ENCODE peak calls at places on chromosomes 12 and 14, in seven cellular contexts. B, H, U, E, C, D and L are unnamed samples.

GRCh38 chr12:31650927-31651326 is 8.6 kb upstream of the ETFBKMT start:
- DNase-seq in C (no peak), D (no peak), H (no peak), U (no peak), E (no peak), B (no peak), L (no peak)

GRCh38 chr14:61342486-61342885 is 21.1 kb downstream of the PRKCH start:
- DNase-seq in D (no peak), U (no peak), C (no peak), H (no peak), E (no peak), B (no peak), L (no peak)

GRCh38 chr12:116473416-116473815 is 85.8 kb upstream of the MAP1LC3B2 start:
- DNase-seq in U (no peak), C (no peak), D (no peak), H (no peak), E (no peak), B (no peak), L (no peak)

GRCh38 chr12:60071759-60072191 is 475.9 kb downstream of the SLC16A7 start:
- DNase-seq in C (no peak), B (no peak), U (no peak), H (no peak), E (no peak), D (no peak), L (no peak)

GRCh38 chr14:103068351-103069073 is 11.2 kb upstream of the CDC42BPB start:
- DNase-seq in E (no peak), B (no peak), C (no peak), D (no peak), H (no peak), U (no peak), L (no peak)

GRCh38 chr12:31362115-31362758 is 36.3 kb upstream of the SINHCAF start:
- DNase-seq in C (no peak), B (no peak), D (no peak), H (no peak), E (no peak), U (no peak), L (no peak)

GRCh38 chr14:55000381-55000780 is 26.5 kb downstream of the WDHD1 start:
- DNase-seq in C (no peak), D (peak), H (no peak), U (no peak), B (no peak), E (no peak), L (no peak)

GRCh38 chr14:75906680-75907280 is 75.0 kb downstream of the TGFB3 start:
- DNase-seq in U (no peak), E (peak), H (peak), B (peak), D (peak), C (peak), L (no peak)

GRCh38 chr12:104010800-104011199 is 39.2 kb downstream of the GLT8D2 start:
- DNase-seq in E (no peak), U (no peak), D (no peak), B (no peak), C (no peak), H (no peak), L (no peak)

GRCh38 chr14:78156196-78156595 is 14.0 kb upstream of the NRXN3 start:
- DNase-seq in H (no peak), C (no peak), E (no peak), D (no peak), U (no peak), B (no peak), L (no peak)

GRCh38 chr14:70366890-70367289 is 7.4 kb upstream of the COX16 start:
- DNase-seq in U (no peak), D (no peak), B (no peak), E (no peak), H (no peak), C (no peak), L (no peak)

GRCh38 chr14:32728526-32728925 is 210.2 kb upstream of the NPAS3 start:
- DNase-seq in H (no peak), D (no peak), E (no peak), C (no peak), U (no peak), B (no peak), L (no peak)

GRCh38 chr12:6697584-6698351 is 2.8 kb downstream of the PIANP start:
- DNase-seq in C (peak), D (peak), B (no peak), U (no peak), H (no peak), E (peak), L (peak)

GRCh38 chr14:99655521-99655920 is 10.6 kb downstream of the HHIPL1 start:
- DNase-seq in E (no peak), H (no peak), C (no peak), D (peak), U (no peak), B (no peak), L (no peak)

GRCh38 chr14:22978487-22978837 is 3.9 kb downstream of the AJUBA start:
- DNase-seq in H (no peak), B (no peak), E (no peak), D (peak), U (no peak), C (no peak), L (no peak)

GRCh38 chr12:95918194-95918993 is 24.0 kb downstream of the CCDC38 start:
- DNase-seq in H (peak), D (peak), E (peak), B (peak), C (peak), U (no peak), L (peak)

GRCh38 chr12:127623362-127623761 is 643.6 kb upstream of the TMEM132C start:
- DNase-seq in H (no peak), C (no peak), E (no peak), U (no peak), D (no peak), B (no peak), L (no peak)

GRCh38 chr12:127625372-127625771 is 641.6 kb upstream of the TMEM132C start:
- DNase-seq in E (no peak), D (no peak), H (no peak), C (no peak), U (no peak), B (no peak), L (no peak)

GRCh38 chr12:127632431-127632830 is 634.5 kb upstream of the TMEM132C start:
- DNase-seq in B (no peak), E (no peak), H (no peak), D (no peak), U (no peak), C (no peak), L (no peak)

GRCh38 chr12:127629066-127629820 is 637.7 kb upstream of the TMEM132C start:
- DNase-seq in E (no peak), D (peak), C (no peak), H (no peak), B (no peak), U (no peak), L (no peak)

GRCh38 chr12:127628655-127629054 is 638.3 kb upstream of the TMEM132C start:
- DNase-seq in U (no peak), D (peak), E (no peak), B (no peak), C (no peak), H (no peak), L (no peak)
- TF ChIP-seq CTCF in U (no peak), D (no peak), E (no peak), B (no peak), C (no peak), H (no peak), L (no peak)

DNA sequence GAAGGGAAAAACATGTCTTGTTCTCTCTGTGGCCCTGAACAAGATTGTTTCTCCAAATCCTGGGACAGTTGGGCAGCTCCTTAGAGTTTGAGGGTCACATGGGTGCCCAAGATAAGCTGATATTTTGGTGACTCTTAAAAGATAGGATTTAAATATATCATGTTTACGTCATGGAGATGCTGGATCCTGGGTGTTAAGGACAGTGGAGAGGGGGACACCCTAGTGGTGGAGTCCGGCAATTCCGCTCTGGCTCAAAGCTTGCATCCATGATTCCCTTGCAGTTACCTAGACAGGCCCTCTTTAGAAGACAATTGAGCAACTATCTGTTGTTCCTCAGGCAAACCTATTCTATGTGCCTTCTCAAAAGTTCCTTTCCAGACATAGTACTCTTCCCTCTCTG is 101.8 kb downstream of the CMKLR1 start:
- DNase-seq in D (no peak), B (no peak), E (peak), H (no peak), U (no peak), C (no peak), L (no peak)
- TF ChIP-seq CTCF in D (no peak), B (no peak), E (peak), H (no peak), U (no peak), C (no peak), L (peak)

DNA sequence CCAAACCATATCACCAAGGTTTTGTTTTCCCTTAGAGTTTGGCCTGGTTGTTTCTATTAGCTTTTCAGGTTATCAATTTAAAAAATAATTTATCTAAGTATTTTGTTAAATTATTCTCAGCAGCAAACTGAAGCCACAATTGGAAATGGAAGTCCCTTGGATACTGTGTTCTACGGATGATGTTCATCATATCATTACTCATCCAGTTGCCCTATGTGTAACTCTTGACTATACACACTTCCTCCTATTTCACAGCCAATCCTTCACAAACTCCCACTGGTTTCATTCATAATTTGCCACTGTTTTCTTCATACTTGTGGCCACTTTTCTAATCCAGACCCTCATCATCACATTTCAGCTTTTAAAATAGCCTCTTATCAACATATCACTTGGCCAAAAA is 84.1 kb downstream of the CATSPERB start:
- DNase-seq in H (no peak), D (no peak), B (no peak), E (no peak), C (no peak), U (no peak), L (no peak)
- TF ChIP-seq CTCF in H (no peak), D (no peak), B (no peak), E (no peak), C (no peak), U (no peak), L (no peak)

DNA sequence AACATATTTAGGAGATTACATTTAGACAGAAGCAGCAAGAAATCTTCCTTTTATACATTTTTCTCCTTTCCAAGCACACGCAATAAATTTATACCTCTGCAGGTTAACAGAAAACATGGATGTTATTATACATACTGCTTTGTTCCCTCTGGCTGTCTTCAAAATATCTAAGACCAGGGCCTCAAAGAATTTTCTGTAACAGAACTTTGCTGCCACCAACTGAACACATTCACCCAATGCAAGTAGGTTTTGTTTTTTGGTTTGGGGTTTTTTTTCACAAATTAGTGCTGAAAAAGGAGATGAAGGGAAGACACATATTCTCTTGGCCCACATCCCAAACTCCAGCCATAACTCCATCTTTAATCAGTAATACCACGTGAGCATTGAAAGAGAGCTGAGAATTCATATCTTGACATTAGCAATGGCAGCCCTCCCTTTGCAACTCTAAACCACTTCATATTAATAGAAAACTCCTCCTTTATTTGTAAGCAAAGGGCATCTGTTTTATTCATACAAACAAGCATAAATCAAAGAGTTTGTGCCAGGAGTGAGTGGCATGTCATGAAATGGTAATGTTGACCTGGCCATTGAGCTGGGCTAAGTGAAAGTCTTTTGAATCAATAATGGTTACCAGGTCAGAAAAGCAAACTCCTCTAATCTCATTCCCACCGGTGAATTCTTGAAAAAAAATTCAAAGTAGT is 150.8 kb upstream of the FSCB start:
- DNase-seq in H (no peak), B (no peak), D (peak), U (no peak), C (peak), E (no peak), L (no peak)
- TF ChIP-seq CTCF in H (no peak), B (peak), D (peak), U (peak), C (no peak), E (peak), L (peak)

GRCh38 chr12:48980953-48981756 is 3.0 kb downstream of the WNT1 start:
- DNase-seq in C (no peak), D (no peak), H (no peak), U (peak), B (no peak), E (no peak), L (no peak)
- TF ChIP-seq CTCF in C (no peak), D (no peak), H (no peak), U (peak), B (peak), E (no peak), L (no peak)

GRCh38 chr12:113049976-113050742 is 6.4 kb upstream of the DTX1 start:
- DNase-seq in C (peak), D (no peak), B (no peak), E (peak), H (no peak), U (no peak), L (no peak)
- TF ChIP-seq CTCF in C (no peak), D (peak), B (peak), E (no peak), H (no peak), U (peak), L (no peak)